ENCODE peak calls at places on chromosomes 11 and 22, in eight cellular contexts. One of them, this sample, is unnamed.

GRCh38 chr11:32615422-32615821 is 31.8 kb downstream of the EIF3M start:
- DNase-seq in HepG2: peak
- DNase-seq in B cell: no peak
- DNase-seq in AG10803: peak
- DNase-seq in epithelial cell of proximal tubule: no peak
- DNase-seq in stomach: no peak
- DNase-seq in lower leg skin: no peak
- DNase-seq in ovary: no peak
- DNase-seq in this sample: peak

GRCh38 chr11:20754957-20755356 is 85.6 kb downstream of the NELL1 start:
- DNase-seq in ovary: no peak
- DNase-seq in HepG2: peak
- DNase-seq in AG10803: no peak
- DNase-seq in B cell: no peak
- DNase-seq in stomach: no peak
- DNase-seq in lower leg skin: no peak
- DNase-seq in epithelial cell of proximal tubule: no peak
- DNase-seq in this sample: no peak

GRCh38 chr22:37267128-37267587 is 15.2 kb upstream of the CYTH4 start:
- DNase-seq in AG10803: no peak
- DNase-seq in epithelial cell of proximal tubule: no peak
- DNase-seq in stomach: peak
- DNase-seq in HepG2: no peak
- DNase-seq in lower leg skin: no peak
- DNase-seq in B cell: peak
- DNase-seq in ovary: peak
- DNase-seq in this sample: peak

GRCh38 chr11:129750343-129751292 is 65.0 kb upstream of the TMEM45B start:
- DNase-seq in HepG2: peak
- DNase-seq in stomach: peak
- DNase-seq in epithelial cell of proximal tubule: no peak
- DNase-seq in AG10803: peak
- DNase-seq in ovary: peak
- DNase-seq in lower leg skin: peak
- DNase-seq in B cell: peak
- DNase-seq in this sample: peak

GRCh38 chr22:49760630-49761571 is 66.8 kb downstream of the BRD1 start:
- DNase-seq in ovary: peak
- DNase-seq in lower leg skin: peak
- DNase-seq in epithelial cell of proximal tubule: no peak
- DNase-seq in HepG2: no peak
- DNase-seq in AG10803: no peak
- DNase-seq in B cell: no peak
- DNase-seq in stomach: peak
- DNase-seq in this sample: peak

GRCh38 chr22:24175160-24175808 is 6.0 kb upstream of the SUSD2 start:
- DNase-seq in epithelial cell of proximal tubule: no peak
- DNase-seq in AG10803: peak
- DNase-seq in lower leg skin: peak
- DNase-seq in stomach: peak
- DNase-seq in B cell: peak
- DNase-seq in ovary: peak
- DNase-seq in HepG2: peak
- DNase-seq in this sample: peak

GRCh38 chr22:19782533-19782932 is 22.0 kb downstream of the TBX1 start:
- DNase-seq in stomach: no peak
- DNase-seq in lower leg skin: no peak
- DNase-seq in AG10803: no peak
- DNase-seq in B cell: no peak
- DNase-seq in ovary: no peak
- DNase-seq in epithelial cell of proximal tubule: no peak
- DNase-seq in HepG2: no peak
- DNase-seq in this sample: no peak

GRCh38 chr11:2209370-2209801 is 37.8 kb upstream of the TH start:
- DNase-seq in HepG2: no peak
- DNase-seq in B cell: no peak
- DNase-seq in ovary: no peak
- DNase-seq in epithelial cell of proximal tubule: no peak
- DNase-seq in lower leg skin: peak
- DNase-seq in AG10803: no peak
- DNase-seq in stomach: no peak
- DNase-seq in this sample: no peak

GRCh38 chr22:19981961-19982920 is 34.4 kb downstream of the ARVCF start:
- DNase-seq in stomach: no peak
- DNase-seq in epithelial cell of proximal tubule: no peak
- DNase-seq in HepG2: no peak
- DNase-seq in AG10803: no peak
- DNase-seq in ovary: peak
- DNase-seq in lower leg skin: no peak
- DNase-seq in B cell: no peak
- DNase-seq in this sample: no peak

GRCh38 chr11:47186076-47186936 is at the start of gene PACSIN3:
- DNase-seq in HepG2: peak
- DNase-seq in AG10803: no peak
- DNase-seq in B cell: no peak
- DNase-seq in lower leg skin: no peak
- DNase-seq in epithelial cell of proximal tubule: no peak
- DNase-seq in stomach: peak
- DNase-seq in ovary: peak
- DNase-seq in this sample: peak

GRCh38 chr11:88604255-88604654 is 266.7 kb upstream of the CTSC start:
- DNase-seq in HepG2: no peak
- DNase-seq in lower leg skin: no peak
- DNase-seq in epithelial cell of proximal tubule: no peak
- DNase-seq in B cell: no peak
- DNase-seq in stomach: no peak
- DNase-seq in AG10803: peak
- DNase-seq in ovary: no peak
- DNase-seq in this sample: peak

GRCh38 chr11:32870676-32871075 is 21.9 kb upstream of the QSER1 start:
- DNase-seq in lower leg skin: no peak
- DNase-seq in B cell: no peak
- DNase-seq in epithelial cell of proximal tubule: no peak
- DNase-seq in stomach: no peak
- DNase-seq in AG10803: no peak
- DNase-seq in ovary: peak
- DNase-seq in HepG2: no peak
- DNase-seq in this sample: peak

GRCh38 chr11:776459-777287 is 614 bp downstream of the GATD1 start:
- DNase-seq in AG10803: no peak
- DNase-seq in HepG2: no peak
- DNase-seq in epithelial cell of proximal tubule: no peak
- DNase-seq in lower leg skin: peak
- DNase-seq in B cell: no peak
- DNase-seq in stomach: no peak
- DNase-seq in ovary: peak
- DNase-seq in this sample: no peak

GRCh38 chr11:777288-778255 is at the start of gene GATD1:
- DNase-seq in ovary: peak
- DNase-seq in B cell: peak
- DNase-seq in AG10803: peak
- DNase-seq in lower leg skin: peak
- DNase-seq in epithelial cell of proximal tubule: no peak
- DNase-seq in stomach: peak
- DNase-seq in HepG2: peak
- DNase-seq in this sample: peak

GRCh38 chr11:779955-780532 is 2.8 kb upstream of the GATD1 start:
- DNase-seq in stomach: no peak
- DNase-seq in B cell: no peak
- DNase-seq in epithelial cell of proximal tubule: no peak
- DNase-seq in ovary: no peak
- DNase-seq in AG10803: no peak
- DNase-seq in lower leg skin: no peak
- DNase-seq in HepG2: no peak
- DNase-seq in this sample: no peak

GRCh38 chr11:782264-783174 is 5.2 kb upstream of the GATD1 start:
- DNase-seq in stomach: no peak
- DNase-seq in epithelial cell of proximal tubule: no peak
- DNase-seq in AG10803: no peak
- DNase-seq in ovary: no peak
- DNase-seq in B cell: no peak
- DNase-seq in HepG2: no peak
- DNase-seq in lower leg skin: no peak
- DNase-seq in this sample: no peak

GRCh38 chr11:779120-779954 is 2.0 kb upstream of the GATD1 start:
- DNase-seq in epithelial cell of proximal tubule: no peak
- DNase-seq in lower leg skin: no peak
- DNase-seq in ovary: no peak
- DNase-seq in AG10803: no peak
- DNase-seq in stomach: no peak
- DNase-seq in B cell: no peak
- DNase-seq in HepG2: no peak
- DNase-seq in this sample: no peak
- TF ChIP-seq CTCF in epithelial cell of proximal tubule: no peak
- TF ChIP-seq CTCF in lower leg skin: no peak
- TF ChIP-seq CTCF in ovary: no peak
- TF ChIP-seq CTCF in AG10803: no peak
- TF ChIP-seq CTCF in stomach: no peak
- TF ChIP-seq CTCF in B cell: no peak
- TF ChIP-seq CTCF in HepG2: peak
- TF ChIP-seq CTCF in this sample: no peak

GRCh38 chr22:43956805-43957463 is 1.7 kb downstream of the SAMM50 start:
- DNase-seq in lower leg skin: no peak
- DNase-seq in stomach: no peak
- DNase-seq in epithelial cell of proximal tubule: no peak
- DNase-seq in AG10803: no peak
- DNase-seq in HepG2: peak
- DNase-seq in B cell: no peak
- DNase-seq in ovary: no peak
- DNase-seq in this sample: peak

GRCh38 chr22:43955883-43956286 is 643 bp downstream of the SAMM50 start:
- DNase-seq in AG10803: peak
- DNase-seq in ovary: no peak
- DNase-seq in HepG2: no peak
- DNase-seq in lower leg skin: no peak
- DNase-seq in epithelial cell of proximal tubule: no peak
- DNase-seq in stomach: no peak
- DNase-seq in B cell: peak
- DNase-seq in this sample: no peak

GRCh38 chr22:43953988-43954771 is 1.1 kb upstream of the SAMM50 start:
- DNase-seq in stomach: no peak
- DNase-seq in HepG2: no peak
- DNase-seq in AG10803: no peak
- DNase-seq in epithelial cell of proximal tubule: no peak
- DNase-seq in ovary: no peak
- DNase-seq in lower leg skin: no peak
- DNase-seq in B cell: no peak
- DNase-seq in this sample: no peak

GRCh38 chr22:43956383-43956782 is 1.1 kb downstream of the SAMM50 start:
- DNase-seq in epithelial cell of proximal tubule: no peak
- DNase-seq in AG10803: no peak
- DNase-seq in B cell: no peak
- DNase-seq in stomach: no peak
- DNase-seq in HepG2: peak
- DNase-seq in lower leg skin: no peak
- DNase-seq in ovary: no peak
- DNase-seq in this sample: no peak

GRCh38 chr22:43955040-43955882 is at the start of gene SAMM50:
- DNase-seq in epithelial cell of proximal tubule: peak
- DNase-seq in stomach: peak
- DNase-seq in AG10803: peak
- DNase-seq in ovary: peak
- DNase-seq in HepG2: peak
- DNase-seq in lower leg skin: peak
- DNase-seq in B cell: peak
- DNase-seq in this sample: peak
- TF ChIP-seq CTCF in epithelial cell of proximal tubule: peak
- TF ChIP-seq CTCF in stomach: no peak
- TF ChIP-seq CTCF in AG10803: no peak
- TF ChIP-seq CTCF in ovary: no peak
- TF ChIP-seq CTCF in HepG2: no peak
- TF ChIP-seq CTCF in lower leg skin: no peak
- TF ChIP-seq CTCF in B cell: no peak
- TF ChIP-seq CTCF in this sample: no peak

GRCh38 chr11:118295834-118296454 is 8.6 kb upstream of the CD3E start:
- DNase-seq in HepG2: peak
- DNase-seq in ovary: no peak
- DNase-seq in B cell: no peak
- DNase-seq in AG10803: peak
- DNase-seq in stomach: peak
- DNase-seq in epithelial cell of proximal tubule: peak
- DNase-seq in lower leg skin: no peak
- DNase-seq in this sample: peak
- TF ChIP-seq CTCF in HepG2: peak
- TF ChIP-seq CTCF in ovary: no peak
- TF ChIP-seq CTCF in B cell: peak
- TF ChIP-seq CTCF in AG10803: peak
- TF ChIP-seq CTCF in stomach: peak
- TF ChIP-seq CTCF in epithelial cell of proximal tubule: peak
- TF ChIP-seq CTCF in lower leg skin: no peak
- TF ChIP-seq CTCF in this sample: peak

DNA sequence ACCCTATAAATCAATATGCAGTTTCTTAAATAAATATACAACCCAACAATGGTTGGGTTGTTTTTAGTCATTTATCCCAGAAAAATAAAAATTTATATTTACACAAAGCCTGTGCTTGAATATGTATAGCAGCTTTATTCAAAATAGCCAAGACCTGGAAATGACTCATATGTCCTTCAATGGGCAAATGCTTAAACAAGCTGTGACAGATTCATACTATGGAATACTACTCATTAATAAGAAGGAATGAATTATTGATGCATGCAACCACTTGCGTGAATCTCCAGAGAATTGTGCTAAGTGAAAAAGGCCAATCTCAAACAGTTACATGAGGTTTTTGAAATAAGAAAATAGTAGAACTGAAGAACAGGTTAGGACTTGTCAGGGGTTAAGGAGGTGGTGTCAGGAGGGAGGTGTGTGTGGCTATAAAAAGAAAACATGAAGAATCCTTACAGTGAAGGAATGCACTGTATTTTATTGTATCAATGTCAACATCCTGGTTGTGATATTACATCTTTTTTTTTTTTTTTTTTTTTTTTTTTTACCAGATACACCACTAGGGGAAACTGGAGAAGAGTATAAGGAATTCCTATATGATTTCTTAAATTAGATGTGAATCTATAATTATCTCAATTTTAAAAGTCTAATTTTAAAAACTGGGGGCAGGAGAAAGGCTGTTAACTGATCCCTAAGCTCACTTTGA is 82.4 kb upstream of the CD44 start:
- DNase-seq in lower leg skin: no peak
- DNase-seq in HepG2: no peak
- DNase-seq in AG10803: no peak
- DNase-seq in B cell: no peak
- DNase-seq in stomach: no peak
- DNase-seq in ovary: no peak
- DNase-seq in epithelial cell of proximal tubule: no peak
- DNase-seq in this sample: peak
- TF ChIP-seq CTCF in lower leg skin: no peak
- TF ChIP-seq CTCF in HepG2: no peak
- TF ChIP-seq CTCF in AG10803: no peak
- TF ChIP-seq CTCF in B cell: no peak
- TF ChIP-seq CTCF in stomach: no peak
- TF ChIP-seq CTCF in ovary: no peak
- TF ChIP-seq CTCF in epithelial cell of proximal tubule: no peak
- TF ChIP-seq CTCF in this sample: no peak

This sample was measured in MCF 10A.